ENCODE peak calls at places on chromosomes 13 and 19, in six cellular contexts. L is HCEC 1CT; N is fibroblast of pulmonary artery; S is astrocyte of the cerebellum; Y is SJSA1; M is CD4-positive, alpha-beta T cell. K is an unnamed sample.

GRCh38 chr13:79541426-79542049 is 60.6 kb downstream of the NDFIP2 start:
- DNase-seq in L (peak; percentile 47), S (peak; percentile 68), Y (no peak), N (peak; percentile 87), M (no peak), K (peak; percentile 46)

GRCh38 chr19:35284153-35285140 is 2.1 kb downstream of the HAMP start:
- DNase-seq in N (no peak), Y (no peak), S (no peak), L (no peak), M (no peak), K (no peak)

GRCh38 chr19:1136201-1136600 is 32.4 kb downstream of the GPX4 start:
- DNase-seq in M (no peak), N (no peak), Y (no peak), S (no peak), L (no peak), K (no peak)

GRCh38 chr13:71591380-71591779 is 275.6 kb downstream of the DACH1 start:
- DNase-seq in L (no peak), Y (no peak), S (no peak), M (no peak), N (no peak), K (no peak)

GRCh38 chr13:113820813-113821651 is 42.8 kb downstream of the GAS6 start:
- DNase-seq in M (no peak), N (peak; percentile 92), Y (peak; percentile 93), L (peak; percentile 99), S (peak; percentile 95), K (peak; percentile 97)

GRCh38 chr19:3387645-3388589 is 21.5 kb downstream of the NFIC start:
- DNase-seq in S (no peak), N (no peak), L (no peak), M (no peak), Y (no peak), K (no peak)

GRCh38 chr13:113920606-113921306 is 53.1 kb downstream of the C13orf46 start:
- DNase-seq in M (no peak), N (no peak), S (no peak), L (no peak), Y (peak; percentile 55), K (no peak)

GRCh38 chr13:99983401-99984133 is 2.0 kb downstream of the ZIC2 start:
- DNase-seq in N (no peak), M (no peak), Y (peak; percentile 67), S (no peak), L (no peak), K (no peak)

GRCh38 chr13:102231486-102231885 is 170.4 kb downstream of the FGF14 start:
- DNase-seq in L (no peak), S (no peak), M (no peak), Y (no peak), N (no peak), K (no peak)

GRCh38 chr19:3778104-3778867 is 6.3 kb upstream of the RAX2 start:
- DNase-seq in S (no peak), M (no peak), Y (no peak), N (no peak), L (no peak), K (no peak)

GRCh38 chr13:21075303-21076264 is 14.2 kb upstream of the LATS2 start:
- DNase-seq in L (peak; percentile 9), N (no peak), M (no peak), S (no peak), Y (no peak), K (no peak)

GRCh38 chr19:48933382-48933932 is at the start of gene DHDH:
- DNase-seq in S (no peak), L (peak; percentile 23), M (peak; percentile 83), N (peak; percentile 49), Y (peak; percentile 66), K (no peak)

GRCh38 chr19:616732-617526 is 16.4 kb downstream of the POLRMT start:
- DNase-seq in S (no peak), N (no peak), Y (no peak), L (no peak), M (no peak), K (no peak)

GRCh38 chr19:10009714-10010224 is 535 bp downstream of the COL5A3 start:
- DNase-seq in N (peak; percentile 14), Y (no peak), L (no peak), M (no peak), S (no peak), K (no peak)

GRCh38 chr19:45290381-45290931 is 32.2 kb downstream of the CKM start:
- DNase-seq in N (no peak), S (no peak), L (no peak), Y (no peak), M (no peak), K (no peak)

GRCh38 chr19:50500060-50500752 is 10.8 kb downstream of the JOSD2 start:
- DNase-seq in Y (no peak), L (no peak), S (no peak), N (no peak), M (no peak), K (no peak)

GRCh38 chr19:28577666-28578065 is 635.3 kb downstream of the UQCRFS1 start:
- DNase-seq in S (no peak), Y (no peak), M (no peak), N (no peak), L (no peak), K (no peak)

GRCh38 chr19:50562329-50562728 is 5.9 kb downstream of the LRRC4B start:
- DNase-seq in M (no peak), Y (no peak), S (no peak), L (no peak), N (no peak), K (no peak)

GRCh38 chr19:57888107-57888493 is 737 bp downstream of the ZNF814 start:
- DNase-seq in S (no peak), M (no peak), Y (no peak), N (no peak), L (no peak), K (no peak)

K was measured in AG04450.